ENCODE peak calls at places on chromosomes 1 and 21, in ten cellular contexts. K is Peyer's patch; D is trophoblast cell; S is mesendoderm; Y is astrocyte; R is upper lobe of right lung; W is IMR-90; B is CD8-positive, alpha-beta T cell; I is PC-9; U is lung. N is an unnamed sample. For H3K4me1, the result is how much of the 10 kb centered on the place peaks cover.

GRCh38 chr1:229461032-229461668 is 27.3 kb upstream of the ACTA1 start:
- DNase-seq in K (no peak), D (no peak), S (no peak), Y (no peak), R (no peak), W (no peak), B (no peak), I (no peak), U (no peak), N (no peak)

GRCh38 chr1:53107570-53108322 is 34.7 kb downstream of the SLC1A7 start:
- DNase-seq in K (no peak), D (peak), S (peak), Y (peak), R (no peak), W (peak), B (no peak), I (peak), U (no peak), N (no peak)

GRCh38 chr1:38003261-38004250 is 1.8 kb downstream of the FHL3 start:
- DNase-seq in K (no peak), D (no peak), S (peak), Y (no peak), R (no peak), W (peak), B (no peak), I (no peak), U (no peak), N (no peak)

GRCh38 chr1:205523891-205524793 is 19.7 kb downstream of the CDK18 start:
- DNase-seq in K (peak), D (peak), S (peak), Y (no peak), R (peak), W (peak), B (peak), I (peak), U (peak), N (peak)

GRCh38 chr1:10429868-10430215 is 391 bp upstream of the CENPS start:
- DNase-seq in K (no peak), D (no peak), S (no peak), Y (peak), R (no peak), W (peak), B (no peak), I (no peak), U (no peak), N (no peak)

GRCh38 chr1:243470492-243470891 is 214.7 kb downstream of the SDCCAG8 start:
- DNase-seq in K (no peak), D (no peak), S (peak), Y (no peak), R (no peak), W (no peak), B (no peak), I (no peak), U (no peak), N (no peak)

GRCh38 chr1:4380564-4381168 is 273.7 kb upstream of the AJAP1 start:
- DNase-seq in K (no peak), D (peak), S (no peak), Y (peak), R (no peak), W (no peak), B (no peak), I (no peak), U (no peak), N (peak)

GRCh38 chr1:8189931-8190483 is 127.9 kb upstream of the SLC45A1 start:
- DNase-seq in K (peak), D (no peak), S (no peak), Y (peak), R (no peak), W (peak), B (no peak), I (peak), U (no peak), N (no peak)

GRCh38 chr1:110337704-110338199 is 1.4 kb upstream of the RBM15 start:
- DNase-seq in K (peak), D (no peak), S (peak), Y (no peak), R (peak), W (no peak), B (peak), I (peak), U (peak), N (no peak)

GRCh38 chr1:6108937-6109636 is 63.4 kb downstream of the KCNAB2 start:
- DNase-seq in K (peak), D (peak), S (peak), Y (no peak), R (peak), W (peak), B (peak), I (peak), U (no peak), N (no peak)

GRCh38 chr1:1832820-1833219 is 54.5 kb upstream of the NADK start:
- DNase-seq in K (no peak), D (no peak), S (no peak), Y (peak), R (no peak), W (peak), B (no peak), I (no peak), U (no peak), N (no peak)

GRCh38 chr1:211912064-211912463 is 81.5 kb upstream of the LPGAT1 start:
- DNase-seq in K (no peak), D (no peak), S (no peak), Y (peak), R (no peak), W (no peak), B (no peak), I (peak), U (no peak), N (peak)

GRCh38 chr1:197393772-197394171 is 125.7 kb downstream of the CRB1 start:
- DNase-seq in K (no peak), D (no peak), S (no peak), Y (no peak), R (no peak), W (no peak), B (no peak), I (no peak), U (no peak), N (no peak)

GRCh38 chr21:23247334-23247733 is 2249.1 kb downstream of the NCAM2 start:
- DNase-seq in K (no peak), D (no peak), S (peak), Y (no peak), R (no peak), W (no peak), B (no peak), I (no peak), U (no peak), N (no peak)

GRCh38 chr1:168092566-168093355 is 44.0 kb downstream of the GPR161 start:
- DNase-seq in K (no peak), D (peak), S (peak), Y (no peak), R (no peak), W (no peak), B (no peak), I (no peak), U (no peak), N (no peak)

GRCh38 chr1:37306461-37306860 is 167.9 kb upstream of the ZC3H12A start:
- DNase-seq in K (no peak), D (no peak), S (no peak), Y (no peak), R (no peak), W (no peak), B (no peak), I (no peak), U (no peak), N (no peak)

GRCh38 chr1:52920791-52921291 is 699 bp downstream of the ECHDC2 start:
- DNase-seq in K (peak), D (peak), S (no peak), Y (no peak), R (peak), W (no peak), B (no peak), I (no peak), U (no peak), N (no peak)

GRCh38 chr1:167499106-167499505 is 19.2 kb downstream of the CD247 start:
- DNase-seq in K (no peak), D (no peak), S (no peak), Y (no peak), R (no peak), W (no peak), B (peak), I (no peak), U (no peak), N (no peak)

GRCh38 chr1:51086496-51087271 is 15.3 kb upstream of the C1orf185 start:
- DNase-seq in K (no peak), D (no peak), S (peak), Y (no peak), R (no peak), W (no peak), B (no peak), I (no peak), U (no peak), N (no peak)

GRCh38 chr1:162151900-162152829 is 82.7 kb downstream of the NOS1AP start:
- DNase-seq in K (no peak), D (peak), S (no peak), Y (peak), R (no peak), W (peak), B (no peak), I (peak), U (no peak), N (no peak)

GRCh38 chr1:199020904-199021303 is 382.1 kb downstream of the PTPRC start:
- DNase-seq in K (no peak), D (no peak), S (no peak), Y (no peak), R (no peak), W (no peak), B (no peak), I (no peak), U (no peak), N (no peak)

GRCh38 chr1:63624911-63625310 is 31.7 kb downstream of the PGM1 start:
- DNase-seq in K (no peak), D (peak), S (no peak), Y (peak), R (no peak), W (no peak), B (no peak), I (no peak), U (no peak), N (no peak)

GRCh38 chr1:14820320-14821085 is 222.0 kb downstream of the KAZN start:
- DNase-seq in K (no peak), D (no peak), S (no peak), Y (no peak), R (no peak), W (no peak), B (no peak), I (no peak), U (no peak), N (no peak)

GRCh38 chr1:231938651-231939050 is 312.1 kb downstream of the DISC1 start:
- DNase-seq in K (no peak), D (no peak), S (no peak), Y (no peak), R (no peak), W (peak), B (no peak), I (no peak), U (no peak), N (no peak)

GRCh38 chr1:79532555-79532954 is 526.0 kb upstream of the ADGRL4 start:
- DNase-seq in K (no peak), D (no peak), S (no peak), Y (no peak), R (no peak), W (no peak), B (no peak), I (no peak), U (no peak), N (no peak)

GRCh38 chr1:197638316-197638715 is 137.0 kb downstream of the DENND1B start:
- DNase-seq in K (no peak), D (no peak), S (no peak), Y (no peak), R (no peak), W (no peak), B (no peak), I (no peak), U (no peak), N (no peak)

GRCh38 chr1:60857851-60858250 is 224.5 kb upstream of the NFIA start:
- DNase-seq in K (no peak), D (no peak), S (no peak), Y (no peak), R (no peak), W (no peak), B (no peak), I (no peak), U (no peak), N (no peak)

GRCh38 chr21:17387030-17387617 is 125.7 kb upstream of the CXADR start:
- DNase-seq in K (no peak), D (peak), S (peak), Y (peak), R (no peak), W (peak), B (peak), I (peak), U (peak), N (peak)

GRCh38 chr21:35025206-35026152 is 23.6 kb downstream of the RUNX1 start:
- DNase-seq in K (no peak), D (no peak), S (no peak), Y (no peak), R (no peak), W (no peak), B (no peak), I (no peak), U (no peak), N (no peak)

GRCh38 chr1:3668585-3669300 is 16.4 kb downstream of the TP73 start:
- DNase-seq in K (peak), D (peak), S (peak), Y (no peak), R (peak), W (no peak), B (no peak), I (peak), U (peak), N (no peak)

GRCh38 chr1:155079487-155080249 is 1.0 kb downstream of the EFNA3 start:
- DNase-seq in K (peak), D (no peak), S (no peak), Y (no peak), R (no peak), W (no peak), B (no peak), I (peak), U (no peak), N (no peak)

GRCh38 chr1:155078496-155079209 is at the start of gene EFNA3:
- DNase-seq in K (peak), D (peak), S (no peak), Y (peak), R (peak), W (peak), B (peak), I (peak), U (no peak), N (no peak)

GRCh38 chr1:155077758-155078495 is 710 bp upstream of the EFNA3 start:
- DNase-seq in K (peak), D (no peak), S (no peak), Y (no peak), R (no peak), W (no peak), B (no peak), I (peak), U (no peak), N (no peak)

GRCh38 chr1:155080250-155081228 is 1.9 kb downstream of the EFNA3 start:
- DNase-seq in K (peak), D (no peak), S (peak), Y (no peak), R (no peak), W (no peak), B (peak), I (peak), U (no peak), N (no peak)

DNA sequence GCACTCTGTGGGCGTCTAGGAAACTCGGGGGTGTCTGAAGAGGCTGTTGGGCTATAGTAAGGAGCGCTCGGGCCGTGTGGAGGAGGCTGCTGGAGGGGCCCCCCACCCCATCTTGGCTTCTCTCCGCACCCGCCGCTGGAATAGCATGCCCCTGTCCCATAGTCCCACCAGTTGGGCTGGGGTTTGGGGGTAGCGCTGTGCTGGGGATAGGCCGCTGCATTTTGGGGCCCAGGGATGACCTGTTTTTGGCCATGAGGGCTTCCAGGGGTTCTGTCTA is 511 bp downstream of the EFNA3 start:
- DNase-seq in K (no peak), D (no peak), S (no peak), Y (no peak), R (no peak), W (no peak), B (no peak), I (no peak), U (no peak), N (no peak)
- H3K4me1 ChIP-seq in K (under half), D (under half), S (under half), Y (under half), R (under half), W (under half), B (half or more), I (half or more), U (under half), N (under half)

DNA sequence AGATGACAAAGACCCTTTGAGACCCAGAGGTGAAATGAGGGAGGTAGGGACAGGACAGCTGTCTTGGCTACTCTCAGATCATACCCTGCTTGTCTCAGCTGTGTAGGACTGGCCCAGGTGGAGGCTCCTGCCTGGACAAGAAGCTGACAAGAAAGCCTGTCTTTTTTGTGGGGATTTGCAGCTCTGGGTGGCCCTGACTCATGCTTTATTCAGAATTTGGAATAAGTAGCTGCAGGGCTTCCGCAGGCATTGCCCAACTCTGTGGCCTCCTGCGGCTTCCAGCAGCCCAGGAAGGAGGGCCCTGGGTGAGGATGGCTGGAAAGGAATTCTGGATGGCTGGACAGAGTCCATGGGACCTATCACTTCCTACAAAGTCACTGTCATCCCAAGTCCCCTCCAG is 20.6 kb upstream of the PADI4 start:
- DNase-seq in K (peak), D (peak), S (peak), Y (peak), R (peak), W (peak), B (no peak), I (peak), U (no peak), N (peak)
- H3K4me1 ChIP-seq in K (under half), D (under half), S (under half), Y (under half), R (under half), W (under half), B (under half), I (under half), U (under half), N (under half)

DNA sequence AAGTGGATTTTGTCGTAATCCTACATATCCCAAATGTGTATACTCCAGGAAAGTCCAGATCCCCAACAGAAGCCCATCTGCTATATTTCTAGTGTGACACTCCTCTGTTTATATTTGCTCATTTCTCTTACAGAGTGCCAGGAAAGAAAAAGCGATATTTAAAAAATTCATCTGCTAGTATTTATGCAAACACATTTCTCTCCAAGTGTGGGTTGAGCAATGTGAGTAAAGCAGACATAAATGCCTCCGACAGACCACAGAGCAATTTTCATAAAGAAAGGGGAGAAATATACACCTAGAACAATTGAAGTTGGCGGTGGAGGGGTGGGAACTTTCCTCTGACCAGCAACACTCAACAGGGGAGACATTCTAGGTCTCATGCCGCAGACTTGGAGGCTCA is 22.2 kb upstream of the RAP1A start:
- DNase-seq in K (no peak), D (no peak), S (no peak), Y (no peak), R (no peak), W (peak), B (no peak), I (no peak), U (no peak), N (no peak)
- H3K4me1 ChIP-seq in K (under half), D (under half), S (under half), Y (under half), R (under half), W (under half), B (half or more), I (under half), U (under half), N (under half)

GRCh38 chr1:202034149-202034682 is 23.8 kb downstream of the ELF3 start:
- DNase-seq in K (no peak), D (no peak), S (no peak), Y (no peak), R (no peak), W (no peak), B (no peak), I (no peak), U (no peak), N (no peak)
- H3K4me1 ChIP-seq in K (under half), D (under half), S (under half), Y (under half), R (under half), W (under half), B (under half), I (half or more), U (under half), N (under half)

DNA sequence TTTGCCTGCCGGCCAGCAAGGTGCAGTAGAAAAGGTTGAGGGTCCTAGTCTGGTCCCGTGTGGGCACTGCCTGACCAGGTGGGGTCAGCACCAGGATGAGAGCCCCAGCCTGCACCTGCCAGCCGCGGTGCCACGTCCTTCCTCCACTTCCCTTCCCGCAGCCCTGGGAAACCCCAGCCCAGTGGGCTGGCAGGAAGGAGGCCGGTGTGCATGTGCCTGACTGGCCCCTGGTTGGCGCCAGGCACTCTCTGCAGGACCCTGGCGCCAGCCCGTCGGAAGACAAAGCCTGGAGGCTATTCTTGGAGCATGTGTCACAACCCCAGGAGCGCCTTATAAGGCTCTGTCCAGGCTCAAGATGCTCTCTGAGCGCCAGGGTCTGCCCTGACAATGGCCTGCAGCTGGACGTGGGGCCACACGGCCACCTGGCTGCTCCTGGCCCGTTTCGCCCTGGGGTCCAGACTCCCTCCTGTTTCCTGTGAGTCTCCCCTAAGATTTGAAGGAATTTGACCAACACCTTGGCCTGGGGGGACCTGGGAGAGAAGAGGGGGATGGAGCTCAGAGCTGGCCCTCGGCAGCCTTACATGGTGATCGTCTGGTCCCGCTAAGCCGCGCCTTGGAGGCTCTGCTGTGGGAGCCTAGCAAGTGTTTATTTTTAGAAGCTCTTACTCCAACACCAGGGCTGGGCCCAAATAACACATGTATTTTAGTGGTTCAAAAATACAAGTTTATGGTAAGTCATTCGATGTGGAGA is 31.9 kb upstream of the POFUT2 start:
- DNase-seq in K (peak), D (no peak), S (no peak), Y (peak), R (peak), W (peak), B (no peak), I (no peak), U (no peak), N (no peak)
- H3K4me1 ChIP-seq in K (under half), D (under half), S (under half), Y (under half), R (under half), W (under half), B (under half), I (under half), U (under half), N (under half)

GRCh38 chr1:175163702-175164101 is 28.9 kb downstream of the KIAA0040 start:
- DNase-seq in K (no peak), D (no peak), S (peak), Y (no peak), R (no peak), W (no peak), B (no peak), I (no peak), U (no peak), N (no peak)

GRCh38 chr1:175162955-175163354 is 29.6 kb downstream of the KIAA0040 start:
- DNase-seq in K (no peak), D (no peak), S (no peak), Y (no peak), R (no peak), W (no peak), B (no peak), I (no peak), U (no peak), N (no peak)

GRCh38 chr1:175169305-175170018 is 23.1 kb downstream of the KIAA0040 start:
- DNase-seq in K (no peak), D (no peak), S (no peak), Y (no peak), R (no peak), W (no peak), B (no peak), I (peak), U (no peak), N (no peak)

GRCh38 chr1:175168782-175169181 is 23.8 kb downstream of the KIAA0040 start:
- DNase-seq in K (no peak), D (no peak), S (no peak), Y (no peak), R (no peak), W (no peak), B (no peak), I (no peak), U (no peak), N (no peak)

DNA sequence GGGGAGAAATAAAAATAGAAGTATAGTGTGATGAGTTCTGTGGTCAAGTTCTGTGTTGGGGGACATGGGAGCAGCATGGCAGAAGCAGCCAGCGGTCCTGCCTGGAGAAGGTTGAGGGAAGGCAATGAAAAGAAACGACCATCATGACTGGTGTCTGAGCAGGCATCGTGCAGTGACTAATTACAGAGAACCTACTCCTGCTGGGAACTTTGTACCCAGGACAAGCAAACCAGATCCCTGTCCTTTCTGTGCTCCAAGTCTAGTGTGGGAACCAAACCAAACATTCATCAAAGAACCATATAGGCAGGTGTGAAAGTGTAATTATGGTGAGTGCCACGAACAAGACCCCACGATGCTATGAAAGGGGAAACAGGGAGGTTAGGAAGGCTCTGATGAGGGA is 25.8 kb downstream of the KIAA0040 start:
- DNase-seq in K (no peak), D (no peak), S (no peak), Y (no peak), R (no peak), W (no peak), B (no peak), I (no peak), U (no peak), N (no peak)
- H3K4me1 ChIP-seq in K (under half), D (under half), S (under half), Y (under half), R (under half), W (under half), B (under half), I (under half), U (under half), N (under half)